ENCODE peak calls at places on chromosomes 6 and 20, in seven cellular contexts. One of them, this sample, is unnamed.

GRCh38 chr20:49591217-49591865 is 23.4 kb upstream of the PTGIS start:
- DNase-seq in activated CD8-positive, alpha-beta memory T cell treated with anti-CD3 and anti-CD28 coated beads for 4 hours: no peak
- DNase-seq in kidney glomerular epithelial cell: no peak
- DNase-seq in sciatic nerve: no peak
- DNase-seq in NCI-H1694: no peak
- DNase-seq in amniotic epithelial cell: peak
- DNase-seq in NCI-H226: peak
- DNase-seq in this sample: no peak

GRCh38 chr20:37522258-37523011 is 1.4 kb downstream of the NNAT start:
- DNase-seq in sciatic nerve: no peak
- DNase-seq in NCI-H226: peak
- DNase-seq in activated CD8-positive, alpha-beta memory T cell treated with anti-CD3 and anti-CD28 coated beads for 4 hours: no peak
- DNase-seq in amniotic epithelial cell: peak
- DNase-seq in kidney glomerular epithelial cell: no peak
- DNase-seq in NCI-H1694: no peak
- DNase-seq in this sample: peak

GRCh38 chr6:81929828-81930227 is 177.3 kb upstream of the TENT5A start:
- DNase-seq in sciatic nerve: no peak
- DNase-seq in activated CD8-positive, alpha-beta memory T cell treated with anti-CD3 and anti-CD28 coated beads for 4 hours: no peak
- DNase-seq in NCI-H226: peak
- DNase-seq in kidney glomerular epithelial cell: no peak
- DNase-seq in amniotic epithelial cell: peak
- DNase-seq in NCI-H1694: no peak
- DNase-seq in this sample: peak

GRCh38 chr6:3478341-3478740 is 21.5 kb upstream of the SLC22A23 start:
- DNase-seq in activated CD8-positive, alpha-beta memory T cell treated with anti-CD3 and anti-CD28 coated beads for 4 hours: no peak
- DNase-seq in sciatic nerve: no peak
- DNase-seq in NCI-H1694: no peak
- DNase-seq in amniotic epithelial cell: no peak
- DNase-seq in NCI-H226: no peak
- DNase-seq in kidney glomerular epithelial cell: no peak
- DNase-seq in this sample: no peak

GRCh38 chr6:87656857-87657256 is 45.2 kb downstream of the AKIRIN2 start:
- DNase-seq in sciatic nerve: no peak
- DNase-seq in amniotic epithelial cell: no peak
- DNase-seq in NCI-H226: no peak
- DNase-seq in kidney glomerular epithelial cell: no peak
- DNase-seq in NCI-H1694: no peak
- DNase-seq in activated CD8-positive, alpha-beta memory T cell treated with anti-CD3 and anti-CD28 coated beads for 4 hours: no peak
- DNase-seq in this sample: no peak

GRCh38 chr20:50320910-50321796 is 130.5 kb downstream of the CEBPB start:
- DNase-seq in sciatic nerve: peak
- DNase-seq in activated CD8-positive, alpha-beta memory T cell treated with anti-CD3 and anti-CD28 coated beads for 4 hours: no peak
- DNase-seq in NCI-H226: peak
- DNase-seq in kidney glomerular epithelial cell: peak
- DNase-seq in NCI-H1694: no peak
- DNase-seq in amniotic epithelial cell: peak
- DNase-seq in this sample: peak

GRCh38 chr20:35555951-35556645 is 14.2 kb downstream of the ERGIC3 start:
- DNase-seq in activated CD8-positive, alpha-beta memory T cell treated with anti-CD3 and anti-CD28 coated beads for 4 hours: no peak
- DNase-seq in NCI-H226: no peak
- DNase-seq in kidney glomerular epithelial cell: no peak
- DNase-seq in NCI-H1694: no peak
- DNase-seq in amniotic epithelial cell: no peak
- DNase-seq in sciatic nerve: no peak
- DNase-seq in this sample: no peak

GRCh38 chr6:41566961-41567360 is 20.8 kb downstream of the FOXP4 start:
- DNase-seq in kidney glomerular epithelial cell: no peak
- DNase-seq in NCI-H1694: no peak
- DNase-seq in NCI-H226: no peak
- DNase-seq in amniotic epithelial cell: no peak
- DNase-seq in sciatic nerve: no peak
- DNase-seq in activated CD8-positive, alpha-beta memory T cell treated with anti-CD3 and anti-CD28 coated beads for 4 hours: no peak
- DNase-seq in this sample: no peak

GRCh38 chr6:117480651-117481050 is 1.8 kb upstream of the DCBLD1 start:
- DNase-seq in kidney glomerular epithelial cell: no peak
- DNase-seq in NCI-H1694: no peak
- DNase-seq in amniotic epithelial cell: no peak
- DNase-seq in sciatic nerve: no peak
- DNase-seq in NCI-H226: no peak
- DNase-seq in activated CD8-positive, alpha-beta memory T cell treated with anti-CD3 and anti-CD28 coated beads for 4 hours: no peak
- DNase-seq in this sample: no peak

GRCh38 chr6:3372912-3373554 is 83.8 kb downstream of the SLC22A23 start:
- DNase-seq in kidney glomerular epithelial cell: no peak
- DNase-seq in activated CD8-positive, alpha-beta memory T cell treated with anti-CD3 and anti-CD28 coated beads for 4 hours: no peak
- DNase-seq in NCI-H226: no peak
- DNase-seq in sciatic nerve: no peak
- DNase-seq in NCI-H1694: no peak
- DNase-seq in amniotic epithelial cell: no peak
- DNase-seq in this sample: no peak

GRCh38 chr20:12570371-12570770 is 438.4 kb upstream of the SPTLC3 start:
- DNase-seq in sciatic nerve: no peak
- DNase-seq in NCI-H226: no peak
- DNase-seq in kidney glomerular epithelial cell: peak
- DNase-seq in amniotic epithelial cell: no peak
- DNase-seq in NCI-H1694: peak
- DNase-seq in activated CD8-positive, alpha-beta memory T cell treated with anti-CD3 and anti-CD28 coated beads for 4 hours: no peak
- DNase-seq in this sample: no peak

GRCh38 chr6:54737247-54737646 is 109.3 kb upstream of the FAM83B start:
- DNase-seq in NCI-H1694: no peak
- DNase-seq in activated CD8-positive, alpha-beta memory T cell treated with anti-CD3 and anti-CD28 coated beads for 4 hours: no peak
- DNase-seq in kidney glomerular epithelial cell: no peak
- DNase-seq in sciatic nerve: no peak
- DNase-seq in amniotic epithelial cell: no peak
- DNase-seq in NCI-H226: no peak
- DNase-seq in this sample: peak

GRCh38 chr6:118476554-118476953 is 71.5 kb upstream of the PLN start:
- DNase-seq in amniotic epithelial cell: no peak
- DNase-seq in NCI-H1694: no peak
- DNase-seq in activated CD8-positive, alpha-beta memory T cell treated with anti-CD3 and anti-CD28 coated beads for 4 hours: no peak
- DNase-seq in NCI-H226: no peak
- DNase-seq in kidney glomerular epithelial cell: no peak
- DNase-seq in sciatic nerve: no peak
- DNase-seq in this sample: no peak

GRCh38 chr6:157281570-157281969 is 41.7 kb downstream of the TMEM242 start:
- DNase-seq in NCI-H226: no peak
- DNase-seq in kidney glomerular epithelial cell: no peak
- DNase-seq in NCI-H1694: no peak
- DNase-seq in activated CD8-positive, alpha-beta memory T cell treated with anti-CD3 and anti-CD28 coated beads for 4 hours: no peak
- DNase-seq in amniotic epithelial cell: no peak
- DNase-seq in sciatic nerve: no peak
- DNase-seq in this sample: no peak

GRCh38 chr6:49479308-49480004 is 16.3 kb downstream of the CENPQ start:
- DNase-seq in sciatic nerve: no peak
- DNase-seq in NCI-H1694: no peak
- DNase-seq in NCI-H226: peak
- DNase-seq in activated CD8-positive, alpha-beta memory T cell treated with anti-CD3 and anti-CD28 coated beads for 4 hours: no peak
- DNase-seq in kidney glomerular epithelial cell: no peak
- DNase-seq in amniotic epithelial cell: peak
- DNase-seq in this sample: no peak

GRCh38 chr6:157221049-157221816 is 102.1 kb downstream of the TMEM242 start:
- DNase-seq in sciatic nerve: peak
- DNase-seq in NCI-H1694: no peak
- DNase-seq in amniotic epithelial cell: peak
- DNase-seq in activated CD8-positive, alpha-beta memory T cell treated with anti-CD3 and anti-CD28 coated beads for 4 hours: peak
- DNase-seq in kidney glomerular epithelial cell: peak
- DNase-seq in NCI-H226: peak
- DNase-seq in this sample: peak

GRCh38 chr20:11047559-11047958 is 373.8 kb upstream of the JAG1 start:
- DNase-seq in NCI-H1694: no peak
- DNase-seq in amniotic epithelial cell: peak
- DNase-seq in NCI-H226: peak
- DNase-seq in sciatic nerve: no peak
- DNase-seq in activated CD8-positive, alpha-beta memory T cell treated with anti-CD3 and anti-CD28 coated beads for 4 hours: no peak
- DNase-seq in kidney glomerular epithelial cell: no peak
- DNase-seq in this sample: peak

GRCh38 chr6:143936986-143937765 is 70.9 kb downstream of the PLAGL1 start:
- DNase-seq in amniotic epithelial cell: peak
- DNase-seq in sciatic nerve: no peak
- DNase-seq in kidney glomerular epithelial cell: no peak
- DNase-seq in activated CD8-positive, alpha-beta memory T cell treated with anti-CD3 and anti-CD28 coated beads for 4 hours: no peak
- DNase-seq in NCI-H1694: no peak
- DNase-seq in NCI-H226: no peak
- DNase-seq in this sample: no peak

GRCh38 chr20:58184984-58185383 is 43.5 kb downstream of the ANKRD60 start:
- DNase-seq in kidney glomerular epithelial cell: no peak
- DNase-seq in NCI-H226: no peak
- DNase-seq in activated CD8-positive, alpha-beta memory T cell treated with anti-CD3 and anti-CD28 coated beads for 4 hours: no peak
- DNase-seq in sciatic nerve: no peak
- DNase-seq in NCI-H1694: no peak
- DNase-seq in amniotic epithelial cell: no peak
- DNase-seq in this sample: no peak

GRCh38 chr6:2630362-2630761 is 120.4 kb downstream of the MYLK4 start:
- DNase-seq in kidney glomerular epithelial cell: peak
- DNase-seq in NCI-H226: peak
- DNase-seq in NCI-H1694: no peak
- DNase-seq in amniotic epithelial cell: peak
- DNase-seq in sciatic nerve: no peak
- DNase-seq in activated CD8-positive, alpha-beta memory T cell treated with anti-CD3 and anti-CD28 coated beads for 4 hours: no peak
- DNase-seq in this sample: peak

GRCh38 chr6:36727491-36728021 is 29.9 kb downstream of the RAB44 start:
- DNase-seq in kidney glomerular epithelial cell: no peak
- DNase-seq in sciatic nerve: peak
- DNase-seq in NCI-H226: no peak
- DNase-seq in activated CD8-positive, alpha-beta memory T cell treated with anti-CD3 and anti-CD28 coated beads for 4 hours: no peak
- DNase-seq in amniotic epithelial cell: peak
- DNase-seq in NCI-H1694: peak
- DNase-seq in this sample: peak

GRCh38 chr20:62040933-62041332 is 24.7 kb downstream of the TAF4 start:
- DNase-seq in NCI-H226: no peak
- DNase-seq in sciatic nerve: no peak
- DNase-seq in activated CD8-positive, alpha-beta memory T cell treated with anti-CD3 and anti-CD28 coated beads for 4 hours: no peak
- DNase-seq in amniotic epithelial cell: no peak
- DNase-seq in kidney glomerular epithelial cell: no peak
- DNase-seq in NCI-H1694: no peak
- DNase-seq in this sample: no peak

GRCh38 chr6:36029464-36029863 is 1.9 kb downstream of the MAPK14 start:
- DNase-seq in kidney glomerular epithelial cell: no peak
- DNase-seq in amniotic epithelial cell: peak
- DNase-seq in activated CD8-positive, alpha-beta memory T cell treated with anti-CD3 and anti-CD28 coated beads for 4 hours: no peak
- DNase-seq in NCI-H1694: no peak
- DNase-seq in sciatic nerve: no peak
- DNase-seq in NCI-H226: peak
- DNase-seq in this sample: peak

GRCh38 chr6:170160628-170161611 is 130.0 kb downstream of the DLL1 start:
- DNase-seq in sciatic nerve: no peak
- DNase-seq in amniotic epithelial cell: no peak
- DNase-seq in NCI-H1694: no peak
- DNase-seq in kidney glomerular epithelial cell: no peak
- DNase-seq in NCI-H226: no peak
- DNase-seq in activated CD8-positive, alpha-beta memory T cell treated with anti-CD3 and anti-CD28 coated beads for 4 hours: no peak
- DNase-seq in this sample: no peak

GRCh38 chr6:143581835-143582480 is 70.4 kb upstream of the FUCA2 start:
- DNase-seq in NCI-H1694: no peak
- DNase-seq in activated CD8-positive, alpha-beta memory T cell treated with anti-CD3 and anti-CD28 coated beads for 4 hours: no peak
- DNase-seq in sciatic nerve: no peak
- DNase-seq in NCI-H226: peak
- DNase-seq in kidney glomerular epithelial cell: no peak
- DNase-seq in amniotic epithelial cell: peak
- DNase-seq in this sample: peak

GRCh38 chr6:57162516-57162915 is 9.6 kb upstream of the BAG2 start:
- DNase-seq in amniotic epithelial cell: peak
- DNase-seq in NCI-H1694: no peak
- DNase-seq in sciatic nerve: no peak
- DNase-seq in NCI-H226: no peak
- DNase-seq in activated CD8-positive, alpha-beta memory T cell treated with anti-CD3 and anti-CD28 coated beads for 4 hours: no peak
- DNase-seq in kidney glomerular epithelial cell: no peak
- DNase-seq in this sample: no peak

GRCh38 chr6:134093007-134093573 is 40.7 kb upstream of the SLC2A12 start:
- DNase-seq in NCI-H226: no peak
- DNase-seq in sciatic nerve: no peak
- DNase-seq in kidney glomerular epithelial cell: no peak
- DNase-seq in amniotic epithelial cell: no peak
- DNase-seq in NCI-H1694: no peak
- DNase-seq in activated CD8-positive, alpha-beta memory T cell treated with anti-CD3 and anti-CD28 coated beads for 4 hours: no peak
- DNase-seq in this sample: no peak

GRCh38 chr6:97282238-97282725 is 734 bp downstream of the MMS22L start:
- DNase-seq in NCI-H226: no peak
- DNase-seq in amniotic epithelial cell: peak
- DNase-seq in kidney glomerular epithelial cell: no peak
- DNase-seq in activated CD8-positive, alpha-beta memory T cell treated with anti-CD3 and anti-CD28 coated beads for 4 hours: no peak
- DNase-seq in sciatic nerve: no peak
- DNase-seq in NCI-H1694: no peak
- DNase-seq in this sample: peak

GRCh38 chr6:19558934-19559333 is 278.2 kb upstream of the ID4 start:
- DNase-seq in kidney glomerular epithelial cell: no peak
- DNase-seq in activated CD8-positive, alpha-beta memory T cell treated with anti-CD3 and anti-CD28 coated beads for 4 hours: no peak
- DNase-seq in sciatic nerve: no peak
- DNase-seq in amniotic epithelial cell: no peak
- DNase-seq in NCI-H1694: no peak
- DNase-seq in NCI-H226: no peak
- DNase-seq in this sample: no peak

GRCh38 chr6:20254295-20254694 is 42.0 kb upstream of the MBOAT1 start:
- DNase-seq in NCI-H1694: no peak
- DNase-seq in NCI-H226: no peak
- DNase-seq in activated CD8-positive, alpha-beta memory T cell treated with anti-CD3 and anti-CD28 coated beads for 4 hours: no peak
- DNase-seq in sciatic nerve: no peak
- DNase-seq in amniotic epithelial cell: no peak
- DNase-seq in kidney glomerular epithelial cell: no peak
- DNase-seq in this sample: no peak

GRCh38 chr6:56652994-56653393 is 10.3 kb upstream of the DST start:
- DNase-seq in sciatic nerve: no peak
- DNase-seq in NCI-H226: no peak
- DNase-seq in NCI-H1694: no peak
- DNase-seq in kidney glomerular epithelial cell: peak
- DNase-seq in amniotic epithelial cell: peak
- DNase-seq in activated CD8-positive, alpha-beta memory T cell treated with anti-CD3 and anti-CD28 coated beads for 4 hours: no peak
- DNase-seq in this sample: peak